ENCODE peak calls at places on chromosomes 2 and 18, in six cellular contexts. K is HCT116, W is K562, S is spleen, T is upper lobe of left lung, F is HepG2. Y is an unnamed sample.
A peak's percentile ranks its signal among the peaks of the same experiment; 100 is the strongest.

GRCh38 chr2:66512626-66513025 is 77.7 kb downstream of the MEIS1 start:
- DNase-seq in K (no peak), W (no peak), S (no peak), T (no peak), F (no peak), Y (no peak)

GRCh38 chr2:85583667-85584353 is 421 bp upstream of the VAMP5 start:
- DNase-seq in K (no peak), W (no peak), S (no peak), T (no peak), F (peak; percentile 73), Y (peak; percentile 68)

GRCh38 chr2:185316383-185316782 is 422.2 kb upstream of the FSIP2 start:
- DNase-seq in K (no peak), W (no peak), S (no peak), T (no peak), F (peak; percentile 9), Y (no peak)

GRCh38 chr18:23703057-23703986 is 14.1 kb downstream of the LAMA3 start:
- DNase-seq in K (peak; percentile 71), W (peak; percentile 39), S (no peak), T (no peak), F (peak; percentile 50), Y (no peak)

GRCh38 chr18:10040287-10041011 is 126.6 kb downstream of the VAPA start:
- DNase-seq in K (no peak), W (no peak), S (no peak), T (no peak), F (no peak), Y (no peak)

GRCh38 chr2:714005-714741 is 37.0 kb upstream of the TMEM18 start:
- DNase-seq in K (peak; percentile 46), W (no peak), S (no peak), T (peak; percentile 54), F (peak; percentile 49), Y (no peak)

GRCh38 chr2:56522605-56523089 is 338.9 kb downstream of the CCDC85A start:
- DNase-seq in K (no peak), W (no peak), S (no peak), T (peak; percentile 42), F (no peak), Y (no peak)

GRCh38 chr2:163659224-163659623 is 76.6 kb downstream of the FIGN start:
- DNase-seq in K (no peak), W (no peak), S (no peak), T (no peak), F (no peak), Y (no peak)

GRCh38 chr2:85226783-85227182 is 93.6 kb downstream of the TCF7L1 start:
- DNase-seq in K (no peak), W (no peak), S (no peak), T (no peak), F (no peak), Y (no peak)

GRCh38 chr18:50286391-50287027 is 983 bp downstream of the CXXC1 start:
- DNase-seq in K (peak; percentile 26), W (peak; percentile 56), S (peak; percentile 87), T (no peak), F (no peak), Y (peak; percentile 64)

GRCh38 chr2:120762341-120763061 is 26.8 kb downstream of the GLI2 start:
- DNase-seq in K (no peak), W (no peak), S (peak; percentile 58), T (peak; percentile 9), F (no peak), Y (peak; percentile 49)

GRCh38 chr2:73920577-73921545 is 5.8 kb upstream of the DGUOK start:
- DNase-seq in K (peak; percentile 32), W (peak; percentile 89), S (peak; percentile 80), T (peak; percentile 47), F (peak; percentile 55), Y (peak; percentile 89)

DNA sequence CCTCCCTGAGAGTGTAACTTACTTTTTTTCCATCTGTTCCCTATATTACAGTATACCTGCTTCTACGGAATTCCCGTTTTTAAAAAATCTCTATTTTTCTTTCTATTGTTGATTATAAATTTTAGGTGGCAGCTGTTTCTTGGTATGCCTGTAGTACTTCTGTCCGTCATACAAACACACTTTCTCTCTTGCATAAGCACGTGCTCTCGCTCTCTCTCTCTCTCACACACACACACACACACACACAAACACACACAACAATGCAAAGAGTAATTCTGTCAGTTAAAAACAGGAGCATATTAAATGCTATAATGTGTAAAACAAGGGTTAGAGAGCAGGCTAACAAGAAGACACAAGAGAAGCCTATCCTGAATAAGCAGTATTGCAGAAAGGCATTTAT is 140.5 kb downstream of the THADA start:
- DNase-seq in K (no peak), W (no peak), S (no peak), T (no peak), F (no peak), Y (no peak)
- H3K4me1 ChIP-seq in K (peaks cover 61% of the 10 kb centered on the region), W (no peaks in the 10 kb centered on the region), S (peaks cover 59% of the 10 kb centered on the region), T (peaks cover 44% of the 10 kb centered on the region), F (peaks cover 99% of the 10 kb centered on the region), Y (no peaks in the 10 kb centered on the region)

GRCh38 chr2:37635359-37636208 is 35.9 kb downstream of the CDC42EP3 start:
- DNase-seq in K (no peak), W (no peak), S (peak; percentile 81), T (peak; percentile 76), F (no peak), Y (no peak)

GRCh38 chr2:37637122-37637875 is 34.1 kb downstream of the CDC42EP3 start:
- DNase-seq in K (no peak), W (no peak), S (no peak), T (no peak), F (no peak), Y (no peak)

GRCh38 chr2:37634914-37635358 is 36.5 kb downstream of the CDC42EP3 start:
- DNase-seq in K (no peak), W (no peak), S (no peak), T (no peak), F (no peak), Y (no peak)

GRCh38 chr2:37637985-37638384 is 33.5 kb downstream of the CDC42EP3 start:
- DNase-seq in K (no peak), W (no peak), S (no peak), T (no peak), F (no peak), Y (no peak)

GRCh38 chr2:37636209-37637077 is 35.0 kb downstream of the CDC42EP3 start:
- DNase-seq in K (no peak), W (no peak), S (peak; percentile 81), T (no peak), F (no peak), Y (no peak)
- TF ChIP-seq POLR2AphosphoS5 in K (no peak), W (no peak), S (no peak), T (no peak), F (no peak), Y (no peak)

GRCh38 chr2:201780674-201781582 is at the start of gene ALS2:
- DNase-seq in K (peak; percentile 99), W (peak; percentile 85), S (peak; percentile 99), T (peak; percentile 98), F (peak; percentile 99), Y (peak; percentile 99)
- TF ChIP-seq POLR2A in K (no peak), W (peak; percentile 79), S (peak; percentile 29), T (no peak), F (peak; percentile 83), Y (peak; percentile 23)

DNA sequence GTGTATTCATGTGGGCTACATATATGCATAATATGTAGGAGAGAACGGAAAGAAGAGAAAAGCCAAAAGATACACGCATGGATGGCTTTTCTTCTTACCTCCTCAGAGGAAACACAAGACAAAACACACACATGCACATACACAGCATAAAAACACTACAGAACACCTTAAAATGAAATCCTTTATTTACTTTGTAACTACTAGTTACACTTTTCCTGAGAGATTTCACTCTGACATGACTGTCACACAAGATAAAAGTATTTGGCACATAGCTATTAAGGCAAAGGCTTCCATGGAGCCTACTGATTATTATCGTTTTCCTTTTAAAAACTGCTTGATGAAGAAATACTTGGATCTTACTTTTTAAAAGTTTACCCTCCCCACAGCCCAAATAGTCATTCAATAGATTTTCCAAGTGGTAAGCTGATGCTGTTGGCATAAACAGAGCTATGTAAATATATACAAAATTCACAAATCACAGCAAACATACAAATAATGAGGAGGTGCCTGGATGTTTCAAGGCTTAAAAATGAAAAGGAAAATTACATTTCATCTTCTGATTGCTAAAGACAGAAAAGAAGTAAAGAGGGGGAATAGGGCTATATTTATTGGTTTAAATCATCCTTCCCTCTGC is 8.6 kb downstream of the ZEB2 start:
- DNase-seq in K (no peak), W (no peak), S (no peak), T (no peak), F (no peak), Y (no peak)
- H3K4me1 ChIP-seq in K (no peaks in the 10 kb centered on the region), W (peaks cover 33% of the 10 kb centered on the region), S (peaks cover 96% of the 10 kb centered on the region), T (peaks cover 34% of the 10 kb centered on the region), F (no peaks in the 10 kb centered on the region), Y (peaks cover 7% of the 10 kb centered on the region)

GRCh38 chr2:40896358-40896757 is 444.5 kb upstream of the SLC8A1 start:
- DNase-seq in K (no peak), W (no peak), S (no peak), T (no peak), F (no peak), Y (no peak)
- TF ChIP-seq POLR2AphosphoS5 in K (no peak), W (no peak), S (no peak), T (no peak), F (no peak), Y (no peak)

Y was measured in sigmoid colon.